ENCODE peak calls at places on chromosomes 4 and X, in eight cellular contexts. K, C, W, T, B, Y, O and R are unnamed samples.

GRCh38 chrX:54208531-54208930 is 25.5 kb upstream of the FAM120C start:
- DNase-seq in K (no peak), C (no peak), W (no peak), T (no peak), B (no peak), Y (peak; percentile 67), O (no peak), R (peak; percentile 23)

GRCh38 chr4:188941524-188942109 is 802.4 kb downstream of the TRIML1 start:
- DNase-seq in K (no peak), C (no peak), W (no peak), T (no peak), B (no peak), Y (peak; percentile 99), O (no peak), R (peak; percentile 98)

GRCh38 chrX:144849141-144849540 is 398.2 kb upstream of the SPANXN1 start:
- DNase-seq in K (no peak), C (no peak), W (no peak), T (no peak), B (no peak), Y (no peak), O (no peak), R (peak; percentile 10)

GRCh38 chrX:118644378-118644777 is 83.0 kb upstream of the IL13RA1 start:
- DNase-seq in K (no peak), C (no peak), W (no peak), T (no peak), B (no peak), Y (peak; percentile 43), O (no peak), R (peak; percentile 51)

GRCh38 chrX:1491851-1492349 is 39.2 kb upstream of the ASMTL start:
- DNase-seq in K (no peak), C (peak; percentile 87), W (no peak), T (no peak), B (no peak), Y (no peak), O (no peak), R (no peak)

GRCh38 chr4:22692736-22693135 is at the start of gene GBA3:
- DNase-seq in K (no peak), C (no peak), W (no peak), T (no peak), B (no peak), Y (no peak), O (no peak), R (no peak)

GRCh38 chr4:188196134-188196735 is 57.0 kb downstream of the TRIML1 start:
- DNase-seq in K (no peak), C (no peak), W (no peak), T (no peak), B (no peak), Y (no peak), O (no peak), R (no peak)

GRCh38 chrX:31279359-31279758 is 207.5 kb upstream of the FTHL17 start:
- DNase-seq in K (no peak), C (no peak), W (no peak), T (no peak), B (no peak), Y (peak; percentile 12), O (no peak), R (no peak)

GRCh38 chrX:68876731-68877130 is 47.9 kb downstream of the EFNB1 start:
- DNase-seq in K (no peak), C (no peak), W (no peak), T (no peak), B (no peak), Y (no peak), O (no peak), R (no peak)

GRCh38 chr4:184287697-184288255 is 70.1 kb upstream of the ENPP6 start:
- DNase-seq in K (no peak), C (no peak), W (no peak), T (no peak), B (peak; percentile 58), Y (peak; percentile 22), O (no peak), R (peak; percentile 57)

GRCh38 chrX:107894038-107894437 is 68.4 kb downstream of the MID2 start:
- DNase-seq in K (no peak), C (peak; percentile 20), W (no peak), T (no peak), B (no peak), Y (peak; percentile 21), O (no peak), R (peak; percentile 47)

GRCh38 chr4:41693629-41694028 is 54.9 kb downstream of the PHOX2B start:
- DNase-seq in K (no peak), C (no peak), W (no peak), T (no peak), B (no peak), Y (peak; percentile 17), O (no peak), R (peak; percentile 50)

GRCh38 chrX:38376747-38377146 is 24.3 kb downstream of the OTC start:
- DNase-seq in K (no peak), C (no peak), W (no peak), T (no peak), B (no peak), Y (no peak), O (no peak), R (no peak)

GRCh38 chrX:38379088-38379487 is 26.7 kb downstream of the OTC start:
- DNase-seq in K (no peak), C (no peak), W (no peak), T (no peak), B (no peak), Y (no peak), O (no peak), R (no peak)

GRCh38 chrX:38374431-38374830 is 22.0 kb downstream of the OTC start:
- DNase-seq in K (no peak), C (no peak), W (no peak), T (no peak), B (no peak), Y (no peak), O (no peak), R (no peak)

DNA sequence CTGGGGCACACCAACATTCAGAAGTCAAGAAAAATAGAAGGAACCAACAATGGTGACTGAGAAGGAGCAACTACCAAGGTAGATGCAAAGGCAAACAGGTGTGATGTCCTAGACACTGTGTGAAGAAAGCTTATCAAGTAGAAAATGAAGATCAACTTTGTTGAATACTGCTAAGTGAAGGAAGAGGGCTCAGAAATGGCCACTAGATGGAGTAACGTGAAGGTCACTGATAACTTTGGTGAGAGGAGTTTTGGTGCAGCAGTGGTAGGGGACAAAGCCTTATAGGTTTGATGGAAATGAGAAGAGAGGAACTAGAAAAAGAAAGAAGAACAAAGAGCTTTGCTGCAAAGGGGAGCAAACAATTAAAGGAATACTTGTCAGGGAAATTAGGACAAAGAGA is 23.5 kb downstream of the OTC start:
- DNase-seq in K (no peak), C (no peak), W (no peak), T (no peak), B (no peak), Y (no peak), O (no peak), R (peak; percentile 3)
- TF ChIP-seq CTCF in K (peak; percentile 23), C (peak; percentile 55), W (no peak), T (peak; percentile 21), B (peak; percentile 42), Y (peak; percentile 22), O (no peak), R (peak; percentile 58)

GRCh38 chrX:133630362-133630761 is 215.1 kb upstream of the GPC4 start:
- DNase-seq in K (no peak), C (no peak), W (no peak), T (no peak), B (no peak), Y (no peak), O (no peak), R (no peak)

GRCh38 chrX:133637765-133638164 is 222.5 kb upstream of the GPC4 start:
- DNase-seq in K (no peak), C (no peak), W (no peak), T (no peak), B (no peak), Y (no peak), O (no peak), R (no peak)

GRCh38 chrX:133633162-133633561 is 217.9 kb upstream of the GPC4 start:
- DNase-seq in K (no peak), C (no peak), W (no peak), T (no peak), B (no peak), Y (no peak), O (no peak), R (no peak)

GRCh38 chrX:133638285-133638684 is 223.0 kb upstream of the GPC4 start:
- DNase-seq in K (no peak), C (no peak), W (no peak), T (no peak), B (no peak), Y (peak; percentile 60), O (no peak), R (peak; percentile 27)

GRCh38 chrX:133634416-133634815 is 219.1 kb upstream of the GPC4 start:
- DNase-seq in K (no peak), C (no peak), W (no peak), T (no peak), B (no peak), Y (no peak), O (no peak), R (no peak)
- H3K4me3 ChIP-seq in K (no peak overlapping the region), C (no peak overlapping the region), W (no peak overlapping the region), T (no peak overlapping the region), B (no peak overlapping the region), Y (no peak overlapping the region), O (no peak overlapping the region), R (no peak overlapping the region)

GRCh38 chr4:26071688-26072087 is 157.7 kb downstream of the SMIM20 start:
- DNase-seq in K (no peak), C (no peak), W (no peak), T (no peak), B (no peak), Y (no peak), O (no peak), R (no peak)

GRCh38 chr4:26073886-26074560 is 160.0 kb downstream of the SMIM20 start:
- DNase-seq in K (no peak), C (no peak), W (no peak), T (no peak), B (no peak), Y (no peak), O (no peak), R (no peak)

GRCh38 chr4:26065833-26066232 is 151.8 kb downstream of the SMIM20 start:
- DNase-seq in K (no peak), C (no peak), W (no peak), T (no peak), B (no peak), Y (no peak), O (no peak), R (no peak)

GRCh38 chr4:26067035-26067434 is 153.0 kb downstream of the SMIM20 start:
- DNase-seq in K (no peak), C (no peak), W (no peak), T (no peak), B (no peak), Y (no peak), O (no peak), R (no peak)

DNA sequence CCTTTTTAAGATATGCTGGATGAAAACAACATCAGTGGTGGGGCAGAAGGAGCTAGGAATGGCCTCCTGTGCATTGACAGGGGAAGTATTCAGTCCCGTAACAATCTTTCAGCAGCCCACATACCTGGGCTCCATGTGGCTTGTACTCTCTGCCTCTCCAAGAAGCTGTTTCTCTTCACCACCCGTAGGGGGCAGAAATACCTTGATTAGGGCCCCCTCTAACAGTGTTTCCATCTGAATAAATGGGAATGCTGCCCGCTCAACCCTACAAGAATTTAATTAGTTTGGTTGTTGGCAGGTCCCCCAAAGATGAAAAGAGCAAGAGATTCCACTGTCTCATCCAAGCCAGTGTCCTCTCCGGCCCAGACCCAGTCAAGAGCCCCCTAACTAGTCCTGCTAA is 155.2 kb downstream of the SMIM20 start:
- DNase-seq in K (no peak), C (no peak), W (no peak), T (no peak), B (no peak), Y (peak; percentile 50), O (no peak), R (peak; percentile 45)
- TF ChIP-seq CTCF in K (no peak), C (peak; percentile 64), W (no peak), T (peak; percentile 12), B (peak; percentile 22), Y (peak; percentile 14), O (no peak), R (peak; percentile 58)

GRCh38 chr4:138199568-138200235 is 42.4 kb downstream of the SLC7A11 start:
- DNase-seq in K (peak; percentile 51), C (no peak), W (no peak), T (no peak), B (no peak), Y (peak; percentile 54), O (no peak), R (peak; percentile 33)
- H3K4me3 ChIP-seq in K (no peak overlapping the region), C (peak overlapping the region; percentile 53), W (no peak overlapping the region), T (no peak overlapping the region), B (no peak overlapping the region), Y (no peak overlapping the region), O (no peak overlapping the region), R (no peak overlapping the region)